ENCODE peak calls at places on chromosomes 16 and 17, in seven cellular contexts. A is GF-D8, Z is renal cortical epithelial cell, H is brain microvascular endothelial cell, Y is mammary epithelial cell, M is COR-L47, R is GM19239. S is an unnamed sample.

GRCh38 chr17:29911641-29912177 is 18.3 kb downstream of the SSH2 start:
- DNase-seq in A (no peak), Z (no peak), H (no peak), Y (no peak), M (no peak), R (no peak), S (no peak)

GRCh38 chr17:59149051-59149450 is 5.9 kb downstream of the SKA2 start:
- DNase-seq in A (no peak), Z (peak), H (no peak), Y (peak), M (no peak), R (no peak), S (no peak)

GRCh38 chr16:83744521-83744981 is 63.2 kb upstream of the HSBP1 start:
- DNase-seq in A (no peak), Z (peak), H (peak), Y (peak), M (no peak), R (no peak), S (peak)

GRCh38 chr17:15446036-15446435 is 21.4 kb downstream of the CDRT4 start:
- DNase-seq in A (no peak), Z (no peak), H (no peak), Y (no peak), M (no peak), R (no peak), S (no peak)

GRCh38 chr17:62653002-62653830 is 25.7 kb downstream of the MRC2 start:
- DNase-seq in A (peak), Z (no peak), H (no peak), Y (no peak), M (peak), R (peak), S (no peak)

GRCh38 chr17:77847211-77848085 is 111.1 kb upstream of the TNRC6C start:
- DNase-seq in A (no peak), Z (no peak), H (no peak), Y (no peak), M (no peak), R (no peak), S (no peak)

GRCh38 chr17:75874323-75875181 is 3.8 kb downstream of the TRIM47 start:
- DNase-seq in A (no peak), Z (no peak), H (no peak), Y (no peak), M (no peak), R (no peak), S (no peak)

GRCh38 chr17:48631693-48632578 is 5.8 kb upstream of the HOXB9 start:
- DNase-seq in A (no peak), Z (no peak), H (no peak), Y (no peak), M (no peak), R (no peak), S (no peak)

GRCh38 chr17:79897243-79898063 is 58.2 kb upstream of the CBX4 start:
- DNase-seq in A (no peak), Z (no peak), H (no peak), Y (no peak), M (no peak), R (no peak), S (no peak)

GRCh38 chr17:29710891-29711418 is 88.2 kb upstream of the CORO6 start:
- DNase-seq in A (no peak), Z (peak), H (no peak), Y (peak), M (no peak), R (no peak), S (peak)

GRCh38 chr17:57985675-57985974 is 2.4 kb downstream of the VEZF1 start:
- DNase-seq in A (no peak), Z (peak), H (no peak), Y (peak), M (no peak), R (no peak), S (no peak)

GRCh38 chr16:10754941-10755340 is 11.3 kb downstream of the NUBP1 start:
- DNase-seq in A (no peak), Z (peak), H (peak), Y (peak), M (no peak), R (no peak), S (peak)

GRCh38 chr16:23950898-23951297 is 115.1 kb downstream of the PRKCB start:
- DNase-seq in A (no peak), Z (no peak), H (no peak), Y (no peak), M (no peak), R (no peak), S (no peak)

GRCh38 chr17:68592667-68593330 is 8.4 kb downstream of the FAM20A start:
- DNase-seq in A (no peak), Z (no peak), H (no peak), Y (no peak), M (no peak), R (no peak), S (peak)

GRCh38 chr17:32671891-32672290 is 185.1 kb downstream of the CDK5R1 start:
- DNase-seq in A (no peak), Z (no peak), H (no peak), Y (no peak), M (no peak), R (no peak), S (peak)

GRCh38 chr17:37490022-37490587 is 414 bp downstream of the DUSP14 start:
- DNase-seq in A (peak), Z (peak), H (peak), Y (peak), M (peak), R (peak), S (no peak)

GRCh38 chr16:75116081-75116910 is at the start of gene LDHD:
- DNase-seq in A (no peak), Z (peak), H (peak), Y (peak), M (no peak), R (no peak), S (peak)

GRCh38 chr16:85729452-85729851 is 21.4 kb downstream of the C16orf74 start:
- DNase-seq in A (no peak), Z (no peak), H (no peak), Y (no peak), M (no peak), R (no peak), S (no peak)

GRCh38 chr16:56689171-56689570 is 6.9 kb downstream of the MT1X start:
- DNase-seq in A (no peak), Z (no peak), H (no peak), Y (peak), M (no peak), R (no peak), S (no peak)

GRCh38 chr17:56359518-56359917 is 206.2 kb downstream of the ANKFN1 start:
- DNase-seq in A (no peak), Z (no peak), H (no peak), Y (peak), M (no peak), R (no peak), S (no peak)

GRCh38 chr16:80604600-80605355 is 64.0 kb downstream of the DYNLRB2 start:
- DNase-seq in A (no peak), Z (no peak), H (no peak), Y (no peak), M (no peak), R (no peak), S (no peak)

GRCh38 chr16:49608801-49609200 is 235.2 kb downstream of the C16orf78 start:
- DNase-seq in A (no peak), Z (peak), H (peak), Y (no peak), M (no peak), R (no peak), S (peak)

GRCh38 chr16:47965439-47965838 is 190.4 kb downstream of the ABCC12 start:
- DNase-seq in A (no peak), Z (peak), H (peak), Y (peak), M (peak), R (no peak), S (peak)

GRCh38 chr16:2224183-2224486 is 744 bp downstream of the E4F1 start:
- DNase-seq in A (no peak), Z (peak), H (peak), Y (no peak), M (no peak), R (no peak), S (no peak)

GRCh38 chr17:82378741-82379021 is 7.1 kb downstream of the UTS2R start:
- DNase-seq in A (no peak), Z (no peak), H (no peak), Y (no peak), M (no peak), R (no peak), S (no peak)

GRCh38 chr16:9047689-9048301 is 43.6 kb upstream of the HAPSTR1 start:
- DNase-seq in A (peak), Z (peak), H (peak), Y (peak), M (peak), R (no peak), S (peak)